ENCODE peak calls at places on chromosomes 13 and 19, in six cellular contexts. J, E, S, M, N and O are unnamed samples.

GRCh38 chr19:14146789-14147216 is 10.4 kb upstream of the ASF1B start:
- DNase-seq in E (no peak), N (no peak), M (no peak), S (no peak), J (no peak), O (no peak)

GRCh38 chr19:8512991-8513686 is 828 bp downstream of the ZNF414 start:
- DNase-seq in J (no peak), E (no peak), M (no peak), N (no peak), S (no peak), O (no peak)

GRCh38 chr13:40017662-40018262 is 362.3 kb downstream of the COG6 start:
- DNase-seq in J (no peak), M (no peak), N (no peak), S (no peak), E (no peak), O (no peak)

GRCh38 chr19:14091086-14091884 is 734 bp upstream of the SAMD1 start:
- DNase-seq in N (peak; percentile 44), E (peak; percentile 89), M (peak; percentile 88), S (no peak), J (no peak), O (no peak)

GRCh38 chr13:67771106-67771505 is 541.0 kb upstream of the PCDH9 start:
- DNase-seq in E (no peak), N (no peak), J (no peak), S (no peak), M (no peak), O (no peak)

GRCh38 chr19:40219721-40220276 is 1.6 kb upstream of the TTC9B start:
- DNase-seq in E (no peak), J (no peak), M (no peak), N (no peak), S (no peak), O (no peak)

GRCh38 chr13:95937700-95938320 is 115.4 kb downstream of the UGGT2 start:
- DNase-seq in E (no peak), S (no peak), J (no peak), N (no peak), M (no peak), O (no peak)

GRCh38 chr13:21074601-21075302 is 13.4 kb upstream of the LATS2 start:
- DNase-seq in N (no peak), M (no peak), S (peak; percentile 78), E (no peak), J (no peak), O (peak; percentile 76)

GRCh38 chr13:89061821-89062220 is 1390.7 kb downstream of the SLITRK5 start:
- DNase-seq in J (no peak), M (no peak), E (peak; percentile 42), S (no peak), N (peak; percentile 65), O (no peak)

GRCh38 chr19:48779636-48780035 is 24.3 kb downstream of the FGF21 start:
- DNase-seq in N (no peak), M (peak; percentile 56), E (no peak), J (no peak), S (no peak), O (no peak)

GRCh38 chr13:54628383-54628782 is 1599.8 kb downstream of the OLFM4 start:
- DNase-seq in M (no peak), S (no peak), E (no peak), N (no peak), J (no peak), O (no peak)

GRCh38 chr19:15279326-15279904 is 47.2 kb upstream of the EPHX3 start:
- DNase-seq in M (no peak), J (no peak), E (no peak), N (no peak), S (no peak), O (no peak)

GRCh38 chr13:112204881-112205327 is 138.0 kb downstream of the SOX1 start:
- DNase-seq in E (no peak), N (no peak), M (no peak), J (no peak), S (no peak), O (no peak)

GRCh38 chr13:39410089-39410901 is 192.7 kb downstream of the LHFPL6 start:
- DNase-seq in M (no peak), N (no peak), E (no peak), S (no peak), J (no peak), O (no peak)

GRCh38 chr13:112726018-112726767 is 36.4 kb downstream of the ATP11A start:
- DNase-seq in S (peak; percentile 46), E (no peak), N (no peak), M (no peak), J (no peak), O (no peak)

GRCh38 chr13:66778461-66778860 is 451.7 kb downstream of the PCDH9 start:
- DNase-seq in M (no peak), N (no peak), J (no peak), S (no peak), E (no peak), O (no peak)

GRCh38 chr19:30360378-30361106 is 11.6 kb upstream of the ZNF536 start:
- DNase-seq in S (no peak), M (no peak), J (peak; percentile 3), N (no peak), E (no peak), O (peak; percentile 62)

GRCh38 chr19:41427647-41428480 is 690 bp upstream of the B3GNT8 start:
- DNase-seq in M (peak; percentile 74), J (no peak), E (peak; percentile 45), S (no peak), N (no peak), O (no peak)

GRCh38 chr19:47093841-47094240 is 19.7 kb downstream of the ZC3H4 start:
- DNase-seq in N (no peak), J (no peak), M (no peak), S (no peak), E (no peak), O (no peak)

GRCh38 chr13:89393758-89394157 is 1722.6 kb downstream of the SLITRK5 start:
- DNase-seq in M (no peak), E (no peak), N (no peak), J (no peak), S (no peak), O (no peak)

GRCh38 chr13:21686761-21687391 is 16.0 kb downstream of the FGF9 start:
- DNase-seq in E (no peak), M (no peak), J (no peak), N (no peak), S (no peak), O (no peak)

GRCh38 chr19:821976-822773 is 420 bp upstream of the PLPPR3 start:
- DNase-seq in S (no peak), M (peak; percentile 66), N (no peak), E (no peak), J (no peak), O (no peak)

GRCh38 chr19:32407004-32407992 is 1.7 kb downstream of the DPY19L3 start:
- DNase-seq in M (peak; percentile 54), J (peak; percentile 68), E (peak; percentile 12), N (peak; percentile 16), S (peak; percentile 74), O (peak; percentile 81)

GRCh38 chr19:29840066-29840950 is 28.5 kb downstream of the CCNE1 start:
- DNase-seq in M (no peak), J (no peak), S (peak; percentile 45), E (no peak), N (no peak), O (peak; percentile 61)

GRCh38 chr13:112107289-112107688 is 40.3 kb downstream of the SOX1 start:
- DNase-seq in S (no peak), E (no peak), M (no peak), J (no peak), N (no peak), O (no peak)

GRCh38 chr13:30026093-30026492 is 175.7 kb upstream of the UBL3 start:
- DNase-seq in E (no peak), S (no peak), J (no peak), M (no peak), N (no peak), O (no peak)

GRCh38 chr13:22014469-22014868 is 343.6 kb downstream of the FGF9 start:
- DNase-seq in E (no peak), M (no peak), N (no peak), S (no peak), J (no peak), O (no peak)

GRCh38 chr19:2195914-2196313 is 32.2 kb downstream of the DOT1L start:
- DNase-seq in J (no peak), S (no peak), N (no peak), M (no peak), E (no peak), O (no peak)
- TF ChIP-seq POLR2AphosphoS5 in J (no peak), S (no peak), N (no peak), M (no peak), E (no peak), O (no peak)

GRCh38 chr19:50808856-50809255 is 14.7 kb downstream of the KLK1 start:
- DNase-seq in J (no peak), E (no peak), N (no peak), M (no peak), S (no peak), O (no peak)

GRCh38 chr19:50801107-50801506 is 10.9 kb downstream of the ACP4 start:
- DNase-seq in E (no peak), J (no peak), M (no peak), S (no peak), N (no peak), O (no peak)

GRCh38 chr19:50798943-50799851 is 9.0 kb downstream of the ACP4 start:
- DNase-seq in M (peak; percentile 17), N (no peak), J (no peak), S (no peak), E (no peak), O (no peak)

GRCh38 chr19:50803633-50804419 is 13.6 kb downstream of the ACP4 start:
- DNase-seq in J (no peak), E (no peak), S (no peak), M (peak; percentile 84), N (no peak), O (no peak)

GRCh38 chr19:50804420-50805272 is 14.4 kb downstream of the ACP4 start:
- DNase-seq in J (peak; percentile 98), M (peak; percentile 96), N (peak; percentile 96), S (peak; percentile 99), E (peak; percentile 98), O (peak; percentile 99)
- TF ChIP-seq EP300 in J (no peak), M (peak; percentile 21), N (no peak), S (no peak), E (no peak), O (no peak)

GRCh38 chr19:55696301-55697068 is 21.5 kb downstream of the EPN1 start:
- DNase-seq in S (no peak), M (no peak), N (no peak), E (no peak), J (no peak), O (peak; percentile 68)

GRCh38 chr19:55697069-55697440 is 22.0 kb downstream of the EPN1 start:
- DNase-seq in E (no peak), S (no peak), J (no peak), M (no peak), N (no peak), O (peak; percentile 35)

GRCh38 chr19:55697698-55698097 is 22.7 kb downstream of the EPN1 start:
- DNase-seq in M (no peak), S (peak; percentile 53), J (no peak), E (no peak), N (no peak), O (no peak)

GRCh38 chr19:55699221-55699620 is 24.2 kb downstream of the EPN1 start:
- DNase-seq in N (no peak), M (no peak), S (peak; percentile 48), E (no peak), J (peak; percentile 22), O (peak; percentile 25)

GRCh38 chr19:55698256-55698655 is 23.2 kb downstream of the EPN1 start:
- DNase-seq in E (no peak), N (no peak), S (peak; percentile 43), M (no peak), J (no peak), O (no peak)
- H3K36me3 ChIP-seq in E (no peaks in the 10 kb centered on the region), N (peaks cover 13% of the 10 kb centered on the region), S (peaks cover 33% of the 10 kb centered on the region), M (peaks cover 60% of the 10 kb centered on the region), J (peaks cover 78% of the 10 kb centered on the region), O (peaks cover 66% of the 10 kb centered on the region)

GRCh38 chr19:44635581-44636438 is 7.9 kb upstream of the PVR start:
- DNase-seq in N (no peak), S (no peak), E (no peak), J (no peak), M (no peak), O (no peak)
- TF ChIP-seq POLR2AphosphoS5 in N (no peak), S (no peak), E (no peak), J (no peak), M (no peak), O (no peak)